ENCODE peak calls at places on chromosomes 2 and 18, in ten cellular contexts. E is esophagus squamous epithelium, B is transverse colon, C is ovary, N is Peyer's patch, O is breast epithelium, K is spleen, U is body of pancreas, I is right lobe of liver, G is stomach. X is an unnamed sample.

GRCh38 chr2:6764968-6765723 is 100.6 kb downstream of the CMPK2 start:
- DNase-seq in E (no peak), B (no peak), C (no peak), N (no peak), O (no peak), K (no peak), U (no peak), I (no peak), G (no peak), X (no peak)

GRCh38 chr18:49733896-49734585 is 79.3 kb downstream of the ACAA2 start:
- DNase-seq in E (no peak), B (no peak), C (no peak), N (no peak), O (no peak), K (no peak), U (no peak), I (no peak), G (no peak), X (no peak)

GRCh38 chr2:163682695-163683094 is 53.1 kb downstream of the FIGN start:
- DNase-seq in E (no peak), B (no peak), C (no peak), N (no peak), O (no peak), K (no peak), U (no peak), I (no peak), G (no peak), X (no peak)

GRCh38 chr18:9619545-9619944 is 5.2 kb upstream of the PPP4R1 start:
- DNase-seq in E (no peak), B (no peak), C (no peak), N (no peak), O (no peak), K (no peak), U (no peak), I (no peak), G (no peak), X (no peak)

GRCh38 chr2:191899442-191899841 is 52.6 kb upstream of the CAVIN2 start:
- DNase-seq in E (no peak), B (no peak), C (no peak), N (no peak), O (no peak), K (no peak), U (no peak), I (no peak), G (no peak), X (no peak)

GRCh38 chr18:39672171-39672570 is 2106.6 kb upstream of the CELF4 start:
- DNase-seq in E (no peak), B (no peak), C (no peak), N (no peak), O (no peak), K (no peak), U (no peak), I (no peak), G (no peak), X (no peak)

GRCh38 chr2:54955674-54956391 is 94.4 kb downstream of the RTN4 start:
- DNase-seq in E (no peak), B (no peak), C (no peak), N (no peak), O (no peak), K (no peak), U (peak; percentile 25), I (no peak), G (no peak), X (no peak)

GRCh38 chr2:167057461-167057860 is 169.2 kb downstream of the XIRP2 start:
- DNase-seq in E (no peak), B (no peak), C (no peak), N (no peak), O (no peak), K (no peak), U (no peak), I (no peak), G (no peak), X (no peak)

DNA sequence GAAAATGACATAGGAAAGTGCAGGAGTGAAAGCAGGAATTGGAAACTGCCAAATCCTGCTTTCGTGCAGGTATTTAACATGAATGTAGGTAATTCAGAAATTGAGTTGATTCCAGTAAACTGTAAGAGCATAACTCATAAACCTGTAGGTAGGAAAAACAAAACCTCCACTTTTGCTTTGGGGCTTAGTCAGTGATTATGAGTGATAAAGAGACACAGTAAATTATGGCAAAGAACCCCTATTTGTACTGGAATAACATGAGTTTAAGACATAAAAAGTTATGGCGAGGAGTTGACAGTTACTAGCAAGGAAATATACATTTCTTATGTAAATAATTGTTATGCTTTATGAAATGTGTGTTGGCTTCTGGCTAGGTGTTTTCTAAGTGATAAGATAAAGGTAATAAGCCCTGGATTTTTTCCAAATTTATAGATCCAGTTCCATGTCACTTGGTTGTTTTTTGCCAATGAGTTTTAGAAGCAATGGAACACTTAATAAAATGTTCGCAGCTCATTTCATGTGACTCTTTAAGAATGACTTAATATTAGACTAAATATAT is 17.3 kb downstream of the MAP3K20 start:
- DNase-seq in E (no peak), B (no peak), C (no peak), N (no peak), O (no peak), K (no peak), U (no peak), I (no peak), G (no peak), X (no peak)
- H3K36me3 ChIP-seq in E (peaks cover 14% of the 10 kb centered on the region), B (no peaks in the 10 kb centered on the region), C (no peaks in the 10 kb centered on the region), N (no peaks in the 10 kb centered on the region), O (no peaks in the 10 kb centered on the region), K (no peaks in the 10 kb centered on the region), U (no peaks in the 10 kb centered on the region), I (no peaks in the 10 kb centered on the region), G (peaks cover 8% of the 10 kb centered on the region), X (no peaks in the 10 kb centered on the region)

DNA sequence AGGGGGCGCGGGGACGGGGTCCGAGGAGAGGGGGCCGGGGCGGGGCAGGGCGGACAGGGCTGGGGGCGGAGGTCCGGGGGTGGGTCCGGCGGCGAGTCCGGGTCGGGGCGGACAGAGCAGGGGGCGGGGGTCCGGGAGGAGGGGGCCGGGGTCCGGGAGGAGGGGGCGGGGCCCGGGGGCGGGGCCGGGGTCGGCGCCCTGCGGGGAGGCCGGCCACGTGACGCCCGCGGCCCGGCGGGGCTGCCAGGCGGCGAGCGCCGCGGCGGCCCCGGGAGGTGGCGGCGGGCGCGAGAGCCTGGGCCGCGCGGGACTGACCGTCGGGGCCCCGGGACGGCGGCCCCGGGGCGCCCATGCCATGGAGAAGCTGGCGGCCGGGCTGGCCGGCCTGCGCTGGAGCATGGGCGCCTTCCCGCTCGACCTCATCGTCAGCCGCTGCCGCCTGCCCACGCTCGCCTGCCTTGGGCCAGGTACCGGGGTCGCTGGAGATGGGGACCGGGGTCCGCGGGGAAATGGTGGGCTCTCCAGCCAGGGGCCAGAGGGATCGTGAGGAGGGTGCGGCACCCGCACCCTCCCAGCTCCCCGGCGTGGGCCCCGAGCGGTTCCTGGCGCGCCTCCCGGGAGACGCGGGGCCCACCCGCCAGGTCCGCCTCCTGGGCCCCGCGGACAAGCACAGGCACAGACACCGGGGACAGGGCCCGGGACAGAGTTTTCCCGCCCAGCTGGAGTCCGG is at the start of gene GAREM2:
- DNase-seq in E (no peak), B (no peak), C (no peak), N (no peak), O (no peak), K (no peak), U (no peak), I (no peak), G (no peak), X (no peak)
- TF ChIP-seq POLR2A in E (no peak), B (no peak), C (no peak), N (no peak), O (no peak), K (no peak), U (no peak), I (no peak), G (no peak), X (no peak)

GRCh38 chr2:144496067-144496466 is 23.9 kb downstream of the ZEB2 start:
- DNase-seq in E (no peak), B (no peak), C (no peak), N (no peak), O (no peak), K (no peak), U (no peak), I (no peak), G (no peak), X (no peak)

GRCh38 chr2:144500567-144500966 is 19.4 kb downstream of the ZEB2 start:
- DNase-seq in E (no peak), B (no peak), C (no peak), N (no peak), O (no peak), K (no peak), U (no peak), I (no peak), G (no peak), X (no peak)

GRCh38 chr2:144495227-144495933 is 24.5 kb downstream of the ZEB2 start:
- DNase-seq in E (no peak), B (no peak), C (no peak), N (no peak), O (no peak), K (no peak), U (no peak), I (no peak), G (no peak), X (no peak)

GRCh38 chr2:144496660-144497598 is 23.0 kb downstream of the ZEB2 start:
- DNase-seq in E (no peak), B (no peak), C (no peak), N (no peak), O (no peak), K (no peak), U (no peak), I (no peak), G (no peak), X (no peak)

DNA sequence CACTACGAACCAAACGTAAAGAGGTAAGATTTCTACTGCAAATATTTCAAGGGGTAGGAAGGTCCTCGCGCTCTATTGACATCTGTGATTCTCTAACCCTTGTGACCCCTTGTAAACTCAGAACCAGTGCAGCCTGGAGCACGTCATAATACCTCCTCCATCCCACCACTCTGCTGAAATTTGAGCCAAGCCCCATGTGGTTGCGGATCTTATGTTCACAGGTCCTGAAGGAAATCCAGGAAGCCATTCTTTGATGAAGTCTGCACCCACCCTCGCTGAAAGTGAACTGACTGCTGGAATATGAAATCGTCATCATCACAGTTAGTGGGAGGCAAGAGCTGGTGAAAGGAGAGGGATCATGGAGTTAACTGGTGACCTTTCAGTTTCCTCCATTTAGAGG is 21.7 kb downstream of the ZEB2 start:
- DNase-seq in E (no peak), B (no peak), C (no peak), N (no peak), O (no peak), K (no peak), U (no peak), I (no peak), G (no peak), X (no peak)
- H3K36me3 ChIP-seq in E (no peaks in the 10 kb centered on the region), B (no peaks in the 10 kb centered on the region), C (no peaks in the 10 kb centered on the region), N (no peaks in the 10 kb centered on the region), O (no peaks in the 10 kb centered on the region), K (no peaks in the 10 kb centered on the region), U (no peaks in the 10 kb centered on the region), I (no peaks in the 10 kb centered on the region), G (no peaks in the 10 kb centered on the region), X (no peaks in the 10 kb centered on the region)

GRCh38 chr2:37655442-37655841 is 16.0 kb downstream of the CDC42EP3 start:
- DNase-seq in E (no peak), B (no peak), C (no peak), N (no peak), O (no peak), K (no peak), U (no peak), I (no peak), G (no peak), X (no peak)

GRCh38 chr2:37654419-37654818 is 17.0 kb downstream of the CDC42EP3 start:
- DNase-seq in E (no peak), B (no peak), C (no peak), N (no peak), O (no peak), K (no peak), U (no peak), I (no peak), G (no peak), X (no peak)

GRCh38 chr2:37654932-37655331 is 16.5 kb downstream of the CDC42EP3 start:
- DNase-seq in E (no peak), B (no peak), C (no peak), N (peak; percentile 60), O (no peak), K (no peak), U (no peak), I (no peak), G (no peak), X (no peak)

GRCh38 chr2:37653093-37653492 is 18.3 kb downstream of the CDC42EP3 start:
- DNase-seq in E (no peak), B (no peak), C (no peak), N (no peak), O (no peak), K (no peak), U (no peak), I (no peak), G (no peak), X (no peak)

DNA sequence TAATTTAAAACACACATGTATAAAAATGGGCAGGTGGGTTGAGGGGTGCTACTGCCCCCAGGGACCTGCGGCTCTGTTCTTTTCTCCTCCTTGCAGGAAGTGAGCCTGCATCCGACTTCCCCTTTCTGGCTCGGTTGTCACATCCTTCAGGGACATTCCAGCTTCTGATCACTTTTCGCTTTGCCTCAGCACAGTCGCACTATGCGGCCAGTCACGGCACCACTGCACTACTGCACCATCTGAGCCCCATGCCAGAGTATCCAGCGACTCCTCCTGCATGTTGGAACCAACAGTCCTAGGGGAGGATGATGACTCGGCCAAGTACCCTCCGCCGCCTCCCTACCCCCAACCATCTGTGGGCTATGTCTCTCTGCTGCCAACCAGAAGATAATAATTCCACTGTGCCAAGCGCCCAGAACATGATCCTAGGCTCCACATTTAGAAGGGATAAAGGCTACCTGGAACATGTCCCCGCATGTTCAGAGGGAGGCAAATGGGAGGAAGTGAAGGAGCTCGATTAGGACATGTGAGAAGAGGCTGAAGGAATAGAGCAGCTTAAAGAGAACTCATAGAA is 17.6 kb downstream of the CDC42EP3 start:
- DNase-seq in E (no peak), B (peak; percentile 49), C (no peak), N (peak; percentile 74), O (peak; percentile 54), K (peak; percentile 86), U (peak; percentile 51), I (peak; percentile 47), G (no peak), X (no peak)
- TF ChIP-seq POLR2A in E (no peak), B (no peak), C (no peak), N (no peak), O (no peak), K (no peak), U (peak; percentile 18), I (peak; percentile 24), G (no peak), X (no peak)